ENCODE peak calls at places on chromosomes 1 and 21, in six cellular contexts. W, P, D, O, H and C are unnamed samples.
A peak's percentile ranks its signal among the peaks of the same experiment; 100 is the strongest.

GRCh38 chr1:77926561-77927357 is 38.3 kb downstream of the NEXN start:
- DNase-seq in D (no peak), W (peak; percentile 13), O (no peak), H (no peak), P (no peak), C (no peak)

GRCh38 chr1:89863165-89863835 is 42.5 kb downstream of the LRRC8D start:
- DNase-seq in O (no peak), H (no peak), P (no peak), W (no peak), D (no peak), C (no peak)

GRCh38 chr1:240719953-240720700 is 108.2 kb upstream of the GREM2 start:
- DNase-seq in P (peak; percentile 80), W (peak; percentile 59), D (no peak), O (no peak), H (peak; percentile 86), C (peak; percentile 48)

GRCh38 chr21:45923146-45923545 is 58.4 kb upstream of the COL6A1 start:
- DNase-seq in P (peak; percentile 93), D (peak; percentile 53), W (peak; percentile 50), H (peak; percentile 38), O (peak; percentile 47), C (peak; percentile 74)

GRCh38 chr1:6419397-6419802 is 319 bp downstream of the HES2 start:
- DNase-seq in H (no peak), D (no peak), W (no peak), P (no peak), O (no peak), C (no peak)

GRCh38 chr1:37802439-37802838 is 5.2 kb upstream of the C1orf122 start:
- DNase-seq in H (no peak), O (no peak), W (no peak), D (no peak), P (no peak), C (no peak)

GRCh38 chr1:1442069-1442770 is 6.7 kb downstream of the VWA1 start:
- DNase-seq in W (no peak), O (no peak), H (no peak), D (no peak), P (no peak), C (no peak)

GRCh38 chr1:226738421-226738994 is 574 bp downstream of the ITPKB start:
- DNase-seq in H (no peak), W (peak; percentile 35), O (peak; percentile 37), P (peak; percentile 59), D (peak; percentile 48), C (no peak)